ENCODE peak calls at places on chromosomes 2 and 18, in five cellular contexts. One of them, this sample, is unnamed.

GRCh38 chr18:36737321-36737720 is 91.5 kb downstream of the TPGS2 start:
- DNase-seq in body of pancreas: no peak
- DNase-seq in hepatocyte: no peak
- DNase-seq in lower leg skin: peak; percentile 11
- DNase-seq in AG04450: no peak
- DNase-seq in this sample: no peak

GRCh38 chr2:220033546-220033945 is 406.1 kb downstream of the SLC4A3 start:
- DNase-seq in body of pancreas: no peak
- DNase-seq in hepatocyte: no peak
- DNase-seq in lower leg skin: no peak
- DNase-seq in AG04450: no peak
- DNase-seq in this sample: no peak

GRCh38 chr2:128635361-128635900 is 316.8 kb upstream of the HS6ST1 start:
- DNase-seq in body of pancreas: no peak
- DNase-seq in hepatocyte: no peak
- DNase-seq in lower leg skin: no peak
- DNase-seq in AG04450: no peak
- DNase-seq in this sample: no peak

GRCh38 chr2:213232649-213233437 is 51.4 kb upstream of the SPAG16 start:
- DNase-seq in body of pancreas: no peak
- DNase-seq in hepatocyte: no peak
- DNase-seq in lower leg skin: no peak
- DNase-seq in AG04450: no peak
- DNase-seq in this sample: no peak

GRCh38 chr2:181812106-181812745 is 79.3 kb upstream of the ITPRID2 start:
- DNase-seq in body of pancreas: no peak
- DNase-seq in hepatocyte: no peak
- DNase-seq in lower leg skin: no peak
- DNase-seq in AG04450: no peak
- DNase-seq in this sample: no peak

GRCh38 chr2:46537046-46537445 is 57.7 kb downstream of the TMEM247 start:
- DNase-seq in body of pancreas: no peak
- DNase-seq in hepatocyte: no peak
- DNase-seq in lower leg skin: no peak
- DNase-seq in AG04450: no peak
- DNase-seq in this sample: no peak

GRCh38 chr2:45256173-45256866 is 247.1 kb upstream of the SIX2 start:
- DNase-seq in body of pancreas: no peak
- DNase-seq in hepatocyte: no peak
- DNase-seq in lower leg skin: no peak
- DNase-seq in AG04450: no peak
- DNase-seq in this sample: no peak

GRCh38 chr2:28451793-28452533 is 43.9 kb upstream of the PLB1 start:
- DNase-seq in body of pancreas: no peak
- DNase-seq in hepatocyte: no peak
- DNase-seq in lower leg skin: no peak
- DNase-seq in AG04450: no peak
- DNase-seq in this sample: no peak

GRCh38 chr2:129766159-129766485 is 213.3 kb upstream of the RAB6C start:
- DNase-seq in body of pancreas: no peak
- DNase-seq in hepatocyte: no peak
- DNase-seq in lower leg skin: no peak
- DNase-seq in AG04450: no peak
- DNase-seq in this sample: no peak

GRCh38 chr2:233486778-233487552 is 79.6 kb downstream of the USP40 start:
- DNase-seq in body of pancreas: no peak
- DNase-seq in hepatocyte: no peak
- DNase-seq in lower leg skin: no peak
- DNase-seq in AG04450: peak; percentile 63
- DNase-seq in this sample: no peak

GRCh38 chr2:98757904-98758421 is 27.0 kb upstream of the MGAT4A start:
- DNase-seq in body of pancreas: peak; percentile 73
- DNase-seq in hepatocyte: no peak
- DNase-seq in lower leg skin: peak; percentile 80
- DNase-seq in AG04450: peak; percentile 10
- DNase-seq in this sample: no peak

GRCh38 chr2:85702172-85702571 is 8.0 kb downstream of the GNLY start:
- DNase-seq in body of pancreas: no peak
- DNase-seq in hepatocyte: no peak
- DNase-seq in lower leg skin: no peak
- DNase-seq in AG04450: no peak
- DNase-seq in this sample: no peak

GRCh38 chr18:25176516-25177042 is 175.4 kb downstream of the ZNF521 start:
- DNase-seq in body of pancreas: no peak
- DNase-seq in hepatocyte: no peak
- DNase-seq in lower leg skin: no peak
- DNase-seq in AG04450: no peak
- DNase-seq in this sample: no peak

GRCh38 chr2:188244383-188244782 is 47.3 kb upstream of the GULP1 start:
- DNase-seq in body of pancreas: no peak
- DNase-seq in hepatocyte: no peak
- DNase-seq in lower leg skin: no peak
- DNase-seq in AG04450: no peak
- DNase-seq in this sample: no peak

GRCh38 chr2:234446404-234447076 is 50.3 kb downstream of the ARL4C start:
- DNase-seq in body of pancreas: peak; percentile 34
- DNase-seq in hepatocyte: peak; percentile 34
- DNase-seq in lower leg skin: peak; percentile 78
- DNase-seq in AG04450: no peak
- DNase-seq in this sample: no peak

GRCh38 chr2:226183550-226183949 is 616.1 kb downstream of the IRS1 start:
- DNase-seq in body of pancreas: no peak
- DNase-seq in hepatocyte: no peak
- DNase-seq in lower leg skin: no peak
- DNase-seq in AG04450: no peak
- DNase-seq in this sample: no peak

GRCh38 chr18:10841203-10841602 is 308.2 kb downstream of the PIEZO2 start:
- DNase-seq in body of pancreas: no peak
- DNase-seq in hepatocyte: no peak
- DNase-seq in lower leg skin: peak; percentile 21
- DNase-seq in AG04450: no peak
- DNase-seq in this sample: no peak

GRCh38 chr2:39138837-39139211 is 18.0 kb upstream of the SOS1 start:
- DNase-seq in body of pancreas: no peak
- DNase-seq in hepatocyte: no peak
- DNase-seq in lower leg skin: no peak
- DNase-seq in AG04450: no peak
- DNase-seq in this sample: no peak

GRCh38 chr18:46315187-46315586 is 211.0 kb downstream of the HAUS1 start:
- DNase-seq in body of pancreas: no peak
- DNase-seq in hepatocyte: no peak
- DNase-seq in lower leg skin: no peak
- DNase-seq in AG04450: no peak
- DNase-seq in this sample: no peak

GRCh38 chr2:137117385-137117784 is 352.0 kb downstream of the THSD7B start:
- DNase-seq in body of pancreas: no peak
- DNase-seq in hepatocyte: peak; percentile 19
- DNase-seq in lower leg skin: no peak
- DNase-seq in AG04450: no peak
- DNase-seq in this sample: no peak

GRCh38 chr2:12685145-12685544 is 31.6 kb upstream of the TRIB2 start:
- DNase-seq in body of pancreas: no peak
- DNase-seq in hepatocyte: no peak
- DNase-seq in lower leg skin: no peak
- DNase-seq in AG04450: no peak
- DNase-seq in this sample: no peak

GRCh38 chr18:1075310-1075709 is 170.6 kb downstream of the ADCYAP1 start:
- DNase-seq in body of pancreas: no peak
- DNase-seq in hepatocyte: peak; percentile 37
- DNase-seq in lower leg skin: no peak
- DNase-seq in AG04450: no peak
- DNase-seq in this sample: no peak

GRCh38 chr2:102159295-102159694 is 16.7 kb downstream of the IL1R1 start:
- DNase-seq in body of pancreas: no peak
- DNase-seq in hepatocyte: peak; percentile 35
- DNase-seq in lower leg skin: no peak
- DNase-seq in AG04450: no peak
- DNase-seq in this sample: no peak
- TF ChIP-seq CTCF in body of pancreas: no peak
- TF ChIP-seq CTCF in hepatocyte: no peak
- TF ChIP-seq CTCF in lower leg skin: no peak
- TF ChIP-seq CTCF in AG04450: no peak
- TF ChIP-seq CTCF in this sample: no peak

GRCh38 chr2:25881759-25882158 is 3.5 kb upstream of the ASXL2 start:
- DNase-seq in body of pancreas: no peak
- DNase-seq in hepatocyte: no peak
- DNase-seq in lower leg skin: no peak
- DNase-seq in AG04450: no peak
- DNase-seq in this sample: no peak
- TF ChIP-seq CTCF in body of pancreas: no peak
- TF ChIP-seq CTCF in hepatocyte: no peak
- TF ChIP-seq CTCF in lower leg skin: no peak
- TF ChIP-seq CTCF in AG04450: no peak
- TF ChIP-seq CTCF in this sample: no peak

GRCh38 chr2:221123396-221123795 is 448.7 kb downstream of the EPHA4 start:
- DNase-seq in body of pancreas: no peak
- DNase-seq in hepatocyte: no peak
- DNase-seq in lower leg skin: no peak
- DNase-seq in AG04450: no peak
- DNase-seq in this sample: no peak
- TF ChIP-seq CTCF in body of pancreas: no peak
- TF ChIP-seq CTCF in hepatocyte: no peak
- TF ChIP-seq CTCF in lower leg skin: no peak
- TF ChIP-seq CTCF in AG04450: no peak
- TF ChIP-seq CTCF in this sample: no peak

DNA sequence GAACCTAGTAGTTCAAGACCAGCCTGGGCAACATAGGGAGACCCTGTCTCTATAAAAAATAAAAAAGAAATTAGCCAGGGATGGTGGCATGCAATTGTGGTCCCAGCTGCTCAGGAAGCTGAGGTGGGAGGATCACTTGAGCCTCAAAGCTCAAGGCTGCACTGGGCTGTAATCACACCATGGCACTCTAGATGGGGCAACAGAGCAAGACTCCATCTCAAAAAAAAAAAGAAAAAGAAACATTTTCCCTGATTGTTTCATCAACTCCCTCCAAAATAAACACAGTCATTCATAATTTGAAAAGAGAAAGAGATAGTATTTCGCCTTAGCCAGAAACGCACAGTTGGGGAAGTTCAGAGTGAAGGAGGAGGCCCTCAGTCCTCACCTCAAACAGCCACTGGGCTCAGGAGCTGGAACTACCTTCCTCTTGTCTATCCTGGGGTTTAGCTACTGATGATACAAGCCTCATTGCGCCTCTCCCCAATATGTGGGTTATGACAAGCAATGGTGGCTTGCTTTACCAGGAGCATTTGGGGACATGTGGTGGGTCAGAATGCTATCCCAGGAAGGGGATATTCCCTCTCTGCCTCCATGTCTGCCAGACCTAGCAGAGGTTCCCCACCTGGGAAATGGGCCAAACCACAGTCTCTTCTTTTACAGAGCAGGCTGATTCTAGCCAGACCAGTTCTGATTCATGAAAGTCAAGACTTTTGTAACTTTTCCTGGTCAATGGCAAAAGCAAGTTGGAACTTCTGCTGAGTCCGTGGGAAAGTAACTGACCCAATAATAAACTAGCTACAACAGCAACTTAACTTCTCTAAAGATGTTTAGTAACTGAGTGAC is 22.2 kb upstream of the TMEM87B start:
- DNase-seq in body of pancreas: peak; percentile 52
- DNase-seq in hepatocyte: peak; percentile 35
- DNase-seq in lower leg skin: peak; percentile 62
- DNase-seq in AG04450: no peak
- DNase-seq in this sample: no peak
- TF ChIP-seq CTCF in body of pancreas: no peak
- TF ChIP-seq CTCF in hepatocyte: peak; percentile 30
- TF ChIP-seq CTCF in lower leg skin: no peak
- TF ChIP-seq CTCF in AG04450: no peak
- TF ChIP-seq CTCF in this sample: no peak

DNA sequence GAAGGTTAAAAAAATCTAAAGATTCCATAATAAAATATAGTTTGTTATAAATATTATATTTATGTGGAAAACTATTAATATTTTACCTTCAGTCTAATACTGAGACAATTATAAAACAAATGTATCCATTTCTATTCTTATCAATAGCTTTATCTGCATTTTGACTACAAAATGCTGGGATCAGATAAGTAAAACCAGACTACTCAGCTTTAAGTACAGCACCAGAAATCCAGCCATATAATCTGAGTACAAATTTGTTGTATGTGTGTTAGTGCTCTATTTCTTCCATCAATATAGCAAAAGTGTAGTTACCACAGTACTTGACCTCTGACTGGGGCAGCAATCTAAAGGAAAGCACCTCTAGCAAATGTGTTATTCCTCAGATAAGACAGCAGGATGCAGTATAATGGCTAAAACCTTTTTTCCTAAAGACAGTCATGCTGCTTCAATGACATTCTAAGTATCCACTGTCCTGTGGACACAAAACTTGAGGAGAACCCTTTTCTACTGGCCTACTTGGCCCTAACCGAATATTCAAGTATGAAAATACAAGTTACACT is 68.1 kb downstream of the OLA1 start:
- DNase-seq in body of pancreas: no peak
- DNase-seq in hepatocyte: peak; percentile 4
- DNase-seq in lower leg skin: no peak
- DNase-seq in AG04450: no peak
- DNase-seq in this sample: no peak
- TF ChIP-seq CTCF in body of pancreas: no peak
- TF ChIP-seq CTCF in hepatocyte: no peak
- TF ChIP-seq CTCF in lower leg skin: no peak
- TF ChIP-seq CTCF in AG04450: no peak
- TF ChIP-seq CTCF in this sample: no peak

GRCh38 chr2:70248145-70248809 is at the start of gene TIA1:
- DNase-seq in body of pancreas: peak; percentile 99
- DNase-seq in hepatocyte: peak; percentile 100
- DNase-seq in lower leg skin: peak; percentile 98
- DNase-seq in AG04450: peak; percentile 96
- DNase-seq in this sample: peak; percentile 98

GRCh38 chr2:70247364-70248144 is 874 bp downstream of the TIA1 start:
- DNase-seq in body of pancreas: no peak
- DNase-seq in hepatocyte: peak; percentile 15
- DNase-seq in lower leg skin: no peak
- DNase-seq in AG04450: no peak
- DNase-seq in this sample: no peak

GRCh38 chr2:70250434-70250833 is 2.0 kb upstream of the TIA1 start:
- DNase-seq in body of pancreas: no peak
- DNase-seq in hepatocyte: no peak
- DNase-seq in lower leg skin: no peak
- DNase-seq in AG04450: no peak
- DNase-seq in this sample: no peak

GRCh38 chr2:70243804-70244584 is 4.4 kb downstream of the TIA1 start:
- DNase-seq in body of pancreas: no peak
- DNase-seq in hepatocyte: no peak
- DNase-seq in lower leg skin: no peak
- DNase-seq in AG04450: no peak
- DNase-seq in this sample: no peak

DNA sequence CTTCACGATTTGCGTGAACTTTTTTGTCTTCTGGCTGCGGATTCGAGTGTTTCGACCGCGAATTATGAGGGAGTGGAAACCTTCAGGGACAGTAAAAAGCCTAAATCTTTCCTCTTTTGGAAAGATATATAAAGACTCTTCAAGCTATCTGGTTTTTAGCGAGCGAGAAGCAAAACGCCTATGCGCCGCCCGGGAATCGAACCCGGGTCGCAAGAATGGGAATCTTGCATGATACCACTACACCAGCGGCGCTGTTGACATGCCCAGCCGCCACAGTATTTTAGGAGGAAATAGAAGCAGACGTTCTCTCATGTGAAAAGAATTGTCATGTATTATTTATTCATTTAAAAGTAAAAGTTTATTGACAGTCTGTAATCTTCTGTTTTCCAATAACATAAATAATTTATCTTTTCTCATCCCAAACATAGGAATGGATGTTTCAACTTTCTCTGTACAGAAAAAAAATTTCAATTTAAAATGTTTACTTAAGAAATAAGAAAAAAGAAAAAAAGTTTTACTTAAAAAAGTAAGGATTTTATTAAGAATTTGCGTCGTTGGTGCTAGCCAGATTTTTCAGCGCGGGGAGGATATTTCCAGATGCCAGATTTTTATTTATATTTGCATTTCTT is 496 bp upstream of the TIA1 start:
- DNase-seq in body of pancreas: peak; percentile 95
- DNase-seq in hepatocyte: peak; percentile 94
- DNase-seq in lower leg skin: peak; percentile 95
- DNase-seq in AG04450: no peak
- DNase-seq in this sample: peak; percentile 90
- TF ChIP-seq CTCF in body of pancreas: no peak
- TF ChIP-seq CTCF in hepatocyte: no peak
- TF ChIP-seq CTCF in lower leg skin: no peak
- TF ChIP-seq CTCF in AG04450: no peak
- TF ChIP-seq CTCF in this sample: no peak